ENCODE peak calls at places on chromosomes 12 and 14, in four cellular contexts. One of them, this sample, is unnamed.

GRCh38 chr12:78534311-78534710 is 330.3 kb upstream of the SYT1 start:
- DNase-seq in Calu3: no peak
- DNase-seq in AG09309: no peak
- DNase-seq in cardiac fibroblast: no peak
- DNase-seq in this sample: no peak

GRCh38 chr12:9699898-9700605 is 30.5 kb downstream of the CLEC2D start:
- DNase-seq in cardiac fibroblast: peak
- DNase-seq in Calu3: no peak
- DNase-seq in AG09309: no peak
- DNase-seq in this sample: no peak

GRCh38 chr12:25830456-25830855 is 128.0 kb upstream of the RASSF8 start:
- DNase-seq in cardiac fibroblast: peak
- DNase-seq in AG09309: peak
- DNase-seq in Calu3: no peak
- DNase-seq in this sample: no peak

GRCh38 chr12:12804432-12804886 is 8.7 kb upstream of the DDX47 start:
- DNase-seq in cardiac fibroblast: peak
- DNase-seq in AG09309: peak
- DNase-seq in Calu3: peak
- DNase-seq in this sample: no peak

GRCh38 chr12:50603817-50604639 is 99.2 kb downstream of the DIP2B start:
- DNase-seq in Calu3: no peak
- DNase-seq in AG09309: peak
- DNase-seq in cardiac fibroblast: peak
- DNase-seq in this sample: no peak

GRCh38 chr12:27480031-27480430 is 33.5 kb downstream of the SMCO2 start:
- DNase-seq in AG09309: no peak
- DNase-seq in Calu3: no peak
- DNase-seq in cardiac fibroblast: no peak
- DNase-seq in this sample: no peak

GRCh38 chr14:23494223-23494622 is 24.7 kb downstream of the NGDN start:
- DNase-seq in AG09309: no peak
- DNase-seq in cardiac fibroblast: peak
- DNase-seq in Calu3: no peak
- DNase-seq in this sample: no peak

GRCh38 chr12:28998662-28999120 is 150.4 kb upstream of the FAR2 start:
- DNase-seq in AG09309: peak
- DNase-seq in cardiac fibroblast: peak
- DNase-seq in Calu3: peak
- DNase-seq in this sample: no peak

GRCh38 chr12:66409195-66409871 is 107.0 kb downstream of the HELB start:
- DNase-seq in AG09309: peak
- DNase-seq in cardiac fibroblast: peak
- DNase-seq in Calu3: peak
- DNase-seq in this sample: no peak

GRCh38 chr14:96249016-96249415 is 7.0 kb upstream of the BDKRB1 start:
- DNase-seq in Calu3: no peak
- DNase-seq in AG09309: peak
- DNase-seq in cardiac fibroblast: peak
- DNase-seq in this sample: no peak

GRCh38 chr14:54815016-54815415 is 87.6 kb downstream of the GCH1 start:
- DNase-seq in Calu3: peak
- DNase-seq in AG09309: no peak
- DNase-seq in cardiac fibroblast: peak
- DNase-seq in this sample: no peak

GRCh38 chr14:80202888-80203562 is 8.3 kb downstream of the DIO2 start:
- DNase-seq in Calu3: peak
- DNase-seq in cardiac fibroblast: peak
- DNase-seq in AG09309: no peak
- DNase-seq in this sample: no peak
- TF ChIP-seq CTCF in Calu3: peak
- TF ChIP-seq CTCF in cardiac fibroblast: peak
- TF ChIP-seq CTCF in AG09309: peak
- TF ChIP-seq CTCF in this sample: no peak

GRCh38 chr14:104799657-104800599 is 973 bp upstream of the ZBTB42 start:
- DNase-seq in cardiac fibroblast: peak
- DNase-seq in AG09309: no peak
- DNase-seq in Calu3: peak
- DNase-seq in this sample: peak
- TF ChIP-seq CTCF in cardiac fibroblast: peak
- TF ChIP-seq CTCF in AG09309: no peak
- TF ChIP-seq CTCF in Calu3: no peak
- TF ChIP-seq CTCF in this sample: peak

DNA sequence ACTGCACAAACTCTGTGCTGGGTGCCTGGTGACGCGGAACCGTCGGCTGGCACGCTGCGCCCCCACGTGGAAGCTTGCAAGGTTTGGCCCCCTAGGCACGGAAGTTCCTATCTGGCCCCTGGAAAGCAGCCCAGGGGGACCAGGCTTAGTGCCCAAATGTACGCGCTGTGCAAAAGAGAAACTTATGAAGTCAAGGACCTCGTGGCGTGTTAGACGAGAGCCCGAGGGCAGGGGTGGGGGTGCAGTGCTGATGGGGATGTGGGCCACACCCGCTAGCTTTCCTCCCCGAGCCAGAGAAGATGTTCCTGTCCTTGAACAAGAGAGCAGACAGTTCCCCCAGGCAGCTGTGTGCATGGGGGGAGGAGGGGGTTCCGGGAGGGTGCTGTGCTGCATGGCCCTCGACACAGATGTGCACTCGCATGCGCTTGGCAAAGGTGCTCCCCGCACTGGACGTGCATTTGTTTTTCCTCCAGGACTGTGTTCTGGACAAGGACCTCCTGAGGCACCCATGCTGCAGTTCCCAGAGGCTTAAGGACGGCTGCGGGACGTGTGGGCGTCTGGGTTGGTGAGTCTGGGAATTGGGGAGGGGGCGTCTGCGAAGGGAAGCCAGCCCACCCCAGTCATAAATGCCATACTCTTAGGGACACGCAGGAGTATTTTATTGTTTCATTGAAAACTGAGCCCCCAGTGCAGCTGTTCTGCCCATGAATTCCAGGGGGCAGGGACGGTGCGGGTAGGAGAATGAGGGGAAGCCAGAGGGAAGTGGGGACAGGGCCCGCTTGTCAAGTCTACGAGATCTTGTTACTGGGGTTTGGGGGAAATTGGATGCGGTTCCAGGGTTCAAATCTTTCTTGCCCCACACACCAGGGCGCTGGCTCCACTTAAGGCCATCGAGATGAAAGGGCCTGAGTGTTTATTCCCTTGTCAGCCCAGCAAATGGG is 80.0 kb downstream of the NTF3 start:
- DNase-seq in cardiac fibroblast: peak
- DNase-seq in AG09309: no peak
- DNase-seq in Calu3: no peak
- DNase-seq in this sample: no peak
- TF ChIP-seq CTCF in cardiac fibroblast: no peak
- TF ChIP-seq CTCF in AG09309: peak
- TF ChIP-seq CTCF in Calu3: no peak
- TF ChIP-seq CTCF in this sample: no peak

DNA sequence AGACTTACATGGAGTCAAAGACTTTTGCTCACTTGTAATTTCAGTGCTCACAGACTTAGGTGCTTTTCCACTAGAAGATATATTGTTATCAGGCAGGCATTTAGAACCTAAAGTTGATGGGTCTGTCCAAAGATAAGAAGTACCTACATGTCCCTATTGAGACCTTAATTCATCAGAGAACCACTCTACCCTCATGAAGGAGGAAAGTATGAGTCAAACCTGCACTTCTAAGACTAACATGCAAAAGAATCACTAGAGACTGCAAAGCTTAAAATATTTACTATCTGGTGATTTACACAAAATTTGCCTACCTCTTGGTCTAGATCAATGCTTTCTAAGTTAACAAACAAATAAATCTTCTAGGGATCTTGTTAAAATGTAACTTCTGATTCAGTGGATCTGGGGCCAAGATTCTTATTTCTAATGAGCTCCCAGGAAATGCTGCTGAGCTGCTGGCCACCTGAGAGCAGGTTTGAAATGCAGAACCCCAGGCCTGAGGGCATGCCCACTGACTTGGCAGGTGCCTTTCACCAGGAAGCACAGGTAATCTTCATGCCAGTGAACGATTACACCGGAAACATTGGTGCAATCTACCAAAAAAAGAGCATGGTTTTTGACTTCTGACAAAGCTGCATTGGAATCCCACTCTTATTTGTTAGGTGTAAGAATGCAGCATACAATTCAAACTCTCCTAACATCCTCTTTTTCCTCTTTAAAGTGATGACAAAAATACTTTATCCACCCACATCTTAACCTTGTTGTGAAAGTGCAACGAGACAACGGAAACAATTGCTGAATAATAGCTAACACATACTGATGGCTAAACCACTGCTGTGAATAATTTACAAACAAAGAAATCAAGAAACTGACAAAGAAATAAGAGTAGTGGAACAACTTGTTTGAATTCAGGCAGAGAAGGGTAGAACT is 214.2 kb downstream of the ADAMTS20 start:
- DNase-seq in cardiac fibroblast: no peak
- DNase-seq in Calu3: peak
- DNase-seq in AG09309: no peak
- DNase-seq in this sample: no peak
- TF ChIP-seq CTCF in cardiac fibroblast: no peak
- TF ChIP-seq CTCF in Calu3: no peak
- TF ChIP-seq CTCF in AG09309: no peak
- TF ChIP-seq CTCF in this sample: no peak

GRCh38 chr12:30519535-30519934 is 176.1 kb downstream of the IPO8 start:
- DNase-seq in Calu3: no peak
- DNase-seq in cardiac fibroblast: no peak
- DNase-seq in AG09309: no peak
- DNase-seq in this sample: no peak

GRCh38 chr12:30514666-30515065 is 181.0 kb downstream of the IPO8 start:
- DNase-seq in Calu3: no peak
- DNase-seq in AG09309: no peak
- DNase-seq in cardiac fibroblast: no peak
- DNase-seq in this sample: no peak

GRCh38 chr12:30517320-30517719 is 178.3 kb downstream of the IPO8 start:
- DNase-seq in cardiac fibroblast: peak
- DNase-seq in Calu3: no peak
- DNase-seq in AG09309: no peak
- DNase-seq in this sample: no peak

DNA sequence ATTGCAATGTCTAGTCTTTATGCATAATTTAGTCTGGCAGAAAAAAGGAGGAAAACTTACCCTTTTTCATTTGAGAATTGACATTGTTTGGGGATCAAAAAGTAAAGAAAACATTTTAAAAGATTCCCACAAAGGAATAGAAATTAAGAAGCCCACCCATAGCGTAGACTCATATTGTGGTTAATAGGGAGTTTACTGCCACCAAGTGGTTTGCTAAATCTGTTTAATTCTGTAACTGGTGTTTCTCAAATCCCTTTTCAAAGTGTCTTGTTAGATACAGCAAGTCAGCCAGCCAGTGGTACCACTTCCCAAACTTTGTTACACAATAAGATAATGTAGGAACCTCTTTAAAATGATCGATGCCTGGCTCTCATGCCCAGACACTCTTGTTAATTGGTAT is 180.3 kb downstream of the IPO8 start:
- DNase-seq in cardiac fibroblast: peak
- DNase-seq in Calu3: no peak
- DNase-seq in AG09309: no peak
- DNase-seq in this sample: no peak
- TF ChIP-seq CTCF in cardiac fibroblast: no peak
- TF ChIP-seq CTCF in Calu3: no peak
- TF ChIP-seq CTCF in AG09309: no peak
- TF ChIP-seq CTCF in this sample: no peak

GRCh38 chr12:1518486-1518762 is 76.0 kb downstream of the FBXL14 start:
- DNase-seq in cardiac fibroblast: no peak
- DNase-seq in AG09309: no peak
- DNase-seq in Calu3: no peak
- DNase-seq in this sample: no peak

GRCh38 chr12:1515428-1515827 is 79.0 kb downstream of the FBXL14 start:
- DNase-seq in cardiac fibroblast: no peak
- DNase-seq in AG09309: no peak
- DNase-seq in Calu3: no peak
- DNase-seq in this sample: no peak

GRCh38 chr12:1517734-1518485 is 76.5 kb downstream of the FBXL14 start:
- DNase-seq in cardiac fibroblast: no peak
- DNase-seq in AG09309: no peak
- DNase-seq in Calu3: no peak
- DNase-seq in this sample: no peak

GRCh38 chr12:1518763-1519516 is 75.4 kb downstream of the FBXL14 start:
- DNase-seq in cardiac fibroblast: peak
- DNase-seq in Calu3: peak
- DNase-seq in AG09309: peak
- DNase-seq in this sample: no peak

DNA sequence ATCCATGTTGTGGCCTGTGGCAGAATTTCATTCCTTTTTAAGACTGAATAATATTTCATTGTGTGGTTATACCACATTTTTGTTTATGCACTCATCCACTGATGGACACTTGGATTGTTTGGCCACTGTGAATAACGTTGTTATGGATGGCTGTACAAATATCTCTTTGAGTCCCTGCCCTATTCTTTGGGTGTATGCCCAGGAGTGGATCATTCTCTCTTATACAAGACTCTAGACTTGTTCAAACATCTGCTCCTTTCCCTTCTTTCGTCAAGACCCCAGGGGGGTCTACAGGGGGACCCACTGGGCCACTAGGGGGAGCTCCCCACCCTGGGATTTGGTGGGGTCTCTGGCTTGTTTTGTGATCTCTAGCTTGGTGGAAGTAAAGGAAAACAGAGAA is 77.4 kb downstream of the FBXL14 start:
- DNase-seq in Calu3: no peak
- DNase-seq in AG09309: peak
- DNase-seq in cardiac fibroblast: peak
- DNase-seq in this sample: no peak
- TF ChIP-seq CTCF in Calu3: no peak
- TF ChIP-seq CTCF in AG09309: peak
- TF ChIP-seq CTCF in cardiac fibroblast: peak
- TF ChIP-seq CTCF in this sample: no peak

GRCh38 chr12:71397433-71397954 is 42.1 kb upstream of the LGR5 start:
- DNase-seq in cardiac fibroblast: no peak
- DNase-seq in AG09309: peak
- DNase-seq in Calu3: no peak
- DNase-seq in this sample: no peak
- TF ChIP-seq CTCF in cardiac fibroblast: no peak
- TF ChIP-seq CTCF in AG09309: no peak
- TF ChIP-seq CTCF in Calu3: no peak
- TF ChIP-seq CTCF in this sample: no peak

GRCh38 chr14:59900536-59900935 is 19.4 kb upstream of the LRRC9 start:
- DNase-seq in AG09309: no peak
- DNase-seq in cardiac fibroblast: no peak
- DNase-seq in Calu3: no peak
- DNase-seq in this sample: no peak

GRCh38 chr14:59895721-59896120 is 24.2 kb upstream of the LRRC9 start:
- DNase-seq in cardiac fibroblast: no peak
- DNase-seq in Calu3: no peak
- DNase-seq in AG09309: no peak
- DNase-seq in this sample: no peak

GRCh38 chr14:59897757-59898383 is 22.1 kb upstream of the LRRC9 start:
- DNase-seq in cardiac fibroblast: peak
- DNase-seq in Calu3: peak
- DNase-seq in AG09309: no peak
- DNase-seq in this sample: no peak
- TF ChIP-seq CTCF in cardiac fibroblast: peak
- TF ChIP-seq CTCF in Calu3: peak
- TF ChIP-seq CTCF in AG09309: peak
- TF ChIP-seq CTCF in this sample: no peak

This sample was measured in natural killer cell.